ENCODE peak calls at places on chromosomes 5 and 9, in ten cellular contexts. T, W, U, L, G, C, S, D, Y and Z are unnamed samples.

GRCh38 chr9:75452512-75452911 is 364.2 kb downstream of the OSTF1 start:
- DNase-seq in L (no peak), U (no peak), W (no peak), S (no peak), Y (no peak), T (no peak), G (no peak), D (no peak), C (no peak), Z (no peak)

GRCh38 chr9:19114680-19115270 is 12.1 kb upstream of the HAUS6 start:
- DNase-seq in Y (no peak), G (no peak), C (no peak), D (no peak), W (no peak), T (no peak), S (no peak), L (no peak), U (no peak), Z (no peak)

GRCh38 chr5:53892236-53892635 is 331.8 kb downstream of the NDUFS4 start:
- DNase-seq in C (no peak), S (no peak), G (no peak), W (no peak), L (no peak), D (no peak), T (no peak), U (no peak), Y (no peak), Z (no peak)

GRCh38 chr5:150487199-150488061 is 20.5 kb upstream of the NDST1 start:
- DNase-seq in T (peak), G (no peak), Y (peak), U (no peak), C (peak), D (no peak), L (peak), W (peak), S (peak), Z (no peak)

GRCh38 chr5:142453801-142454381 is 129.1 kb upstream of the SPRY4 start:
- DNase-seq in T (no peak), C (no peak), L (no peak), Y (no peak), D (no peak), G (no peak), S (no peak), W (no peak), U (no peak), Z (no peak)

GRCh38 chr5:134149571-134150303 is 27.0 kb downstream of the SKP1 start:
- DNase-seq in C (no peak), T (no peak), Y (no peak), L (peak), W (no peak), G (no peak), U (no peak), D (no peak), S (peak), Z (no peak)

GRCh38 chr9:92295827-92296258 is 2.3 kb upstream of the IARS1 start:
- DNase-seq in D (no peak), S (no peak), Y (no peak), C (no peak), T (no peak), L (no peak), U (no peak), G (no peak), W (no peak), Z (no peak)

GRCh38 chr9:131773911-131774379 is 34.1 kb upstream of the RAPGEF1 start:
- DNase-seq in W (no peak), S (peak), G (no peak), C (peak), L (peak), U (no peak), D (no peak), T (peak), Y (peak), Z (peak)

GRCh38 chr9:96116275-96117051 is 185.5 kb downstream of the HSD17B3 start:
- DNase-seq in U (no peak), W (peak), G (no peak), L (peak), S (peak), T (peak), C (no peak), D (peak), Y (peak), Z (no peak)

GRCh38 chr5:91486638-91487037 is 103.5 kb upstream of the ARRDC3 start:
- DNase-seq in S (no peak), W (no peak), G (no peak), U (no peak), L (no peak), T (peak), C (no peak), Y (no peak), D (no peak), Z (no peak)

GRCh38 chr9:127721391-127721821 is 5.5 kb downstream of the TTC16 start:
- DNase-seq in W (no peak), Y (peak), L (no peak), S (no peak), G (no peak), U (no peak), D (no peak), T (peak), C (no peak), Z (no peak)

GRCh38 chr9:109880276-109881169 is 100.5 kb downstream of the PALM2AKAP2 start:
- DNase-seq in G (no peak), Y (no peak), U (no peak), W (peak), C (no peak), S (peak), D (no peak), L (no peak), T (peak), Z (no peak)

GRCh38 chr9:76419782-76420380 is 25.7 kb upstream of the RFK start:
- DNase-seq in Y (no peak), C (no peak), S (peak), T (peak), U (no peak), D (no peak), W (peak), L (no peak), G (no peak), Z (no peak)

GRCh38 chr5:4395752-4396151 is 744.4 kb upstream of the ADAMTS16 start:
- DNase-seq in U (no peak), L (no peak), G (no peak), T (no peak), C (no peak), W (no peak), D (no peak), S (no peak), Y (no peak), Z (no peak)

GRCh38 chr9:132163457-132163875 is 1.6 kb downstream of the NTNG2 start:
- DNase-seq in L (no peak), W (peak), D (no peak), S (no peak), T (no peak), U (no peak), G (no peak), Y (no peak), C (no peak), Z (no peak)

GRCh38 chr9:4077499-4078102 is 222.3 kb downstream of the GLIS3 start:
- DNase-seq in L (peak), U (peak), D (peak), Y (peak), T (peak), W (peak), G (peak), S (peak), C (peak), Z (peak)

GRCh38 chr5:61167382-61167781 is 5.1 kb upstream of the SMIM15 start:
- DNase-seq in S (no peak), D (no peak), Y (peak), C (no peak), G (no peak), T (peak), W (peak), U (no peak), L (peak), Z (no peak)

GRCh38 chr5:38249286-38249685 is 9.1 kb upstream of the EGFLAM start:
- DNase-seq in T (no peak), W (no peak), D (no peak), U (no peak), L (no peak), G (no peak), C (no peak), Y (no peak), S (no peak), Z (no peak)

GRCh38 chr5:91225848-91226686 is 157.1 kb downstream of the ARRDC3 start:
- DNase-seq in Y (peak), W (no peak), D (no peak), L (peak), C (no peak), G (no peak), U (no peak), S (peak), T (peak), Z (no peak)

GRCh38 chr5:154519375-154519774 is 41.3 kb upstream of the HAND1 start:
- DNase-seq in U (no peak), D (no peak), L (no peak), Y (no peak), T (peak), W (no peak), G (no peak), C (no peak), S (no peak), Z (no peak)

GRCh38 chr9:133090752-133091325 is 29.1 kb downstream of the CEL start:
- DNase-seq in S (no peak), Y (no peak), C (no peak), G (no peak), U (no peak), T (no peak), L (no peak), W (no peak), D (no peak), Z (no peak)

GRCh38 chr9:6645153-6646027 is at the start of gene GLDC:
- DNase-seq in T (peak), G (no peak), U (no peak), L (peak), D (no peak), Y (peak), C (peak), S (peak), W (peak), Z (peak)

GRCh38 chr5:90866915-90867715 is 308.5 kb downstream of the ADGRV1 start:
- DNase-seq in W (no peak), G (no peak), S (peak), D (no peak), T (peak), U (no peak), Y (no peak), C (no peak), L (no peak), Z (no peak)

GRCh38 chr5:17269201-17269600 is 51.8 kb downstream of the BASP1 start:
- DNase-seq in S (no peak), C (no peak), Y (no peak), L (no peak), G (no peak), T (no peak), W (no peak), D (no peak), U (no peak), Z (no peak)

GRCh38 chr5:141618030-141618803 is 583 bp downstream of the DIAPH1 start:
- DNase-seq in U (no peak), Y (peak), C (peak), W (peak), G (no peak), L (peak), D (no peak), T (peak), S (peak), Z (no peak)

GRCh38 chr5:55604611-55605067 is 69.9 kb upstream of the PLPP1 start:
- DNase-seq in U (peak), Y (no peak), L (no peak), G (no peak), W (no peak), S (no peak), D (peak), C (no peak), T (no peak), Z (no peak)

GRCh38 chr5:127029513-127030258 is 672 bp downstream of the MARCHF3 start:
- DNase-seq in G (peak), C (peak), W (peak), S (peak), L (peak), D (peak), Y (peak), T (peak), U (no peak), Z (peak)

GRCh38 chr9:16282216-16282615 is 588.3 kb downstream of the BNC2 start:
- DNase-seq in T (no peak), G (no peak), W (no peak), U (no peak), D (no peak), L (no peak), C (no peak), Y (no peak), S (no peak), Z (no peak)

GRCh38 chr5:108749130-108749861 is 1.6 kb downstream of the FER start:
- DNase-seq in U (no peak), D (peak), Y (no peak), C (no peak), G (peak), T (peak), S (no peak), L (no peak), W (peak), Z (no peak)

GRCh38 chr5:134227259-134227658 is 1.4 kb upstream of the PPP2CA start:
- DNase-seq in G (no peak), Y (peak), W (peak), S (peak), U (no peak), C (peak), D (peak), T (peak), L (no peak), Z (no peak)

GRCh38 chr9:5557606-5558587 is 47.6 kb downstream of the PDCD1LG2 start:
- DNase-seq in T (no peak), L (no peak), C (no peak), G (no peak), U (no peak), S (no peak), D (no peak), W (no peak), Y (peak), Z (no peak)

GRCh38 chr5:153658151-153658550 is 167.7 kb downstream of the GRIA1 start:
- DNase-seq in S (no peak), G (no peak), Y (no peak), C (no peak), D (no peak), U (no peak), W (no peak), T (no peak), L (no peak), Z (no peak)

GRCh38 chr5:96781031-96781733 is 26.6 kb downstream of the ERAP1 start:
- DNase-seq in D (no peak), W (no peak), S (no peak), U (no peak), L (no peak), C (no peak), T (peak), Y (no peak), G (no peak), Z (no peak)

GRCh38 chr9:124394167-124394566 is 21.1 kb downstream of the PSMB7 start:
- DNase-seq in D (no peak), G (no peak), Y (no peak), C (no peak), U (no peak), W (no peak), L (no peak), T (no peak), S (no peak), Z (no peak)

GRCh38 chr5:31434898-31435297 is 97.0 kb downstream of the DROSHA start:
- DNase-seq in U (no peak), C (no peak), L (no peak), G (no peak), D (no peak), W (no peak), T (no peak), Y (no peak), S (no peak), Z (no peak)

GRCh38 chr5:31433229-31433628 is 98.7 kb downstream of the DROSHA start:
- DNase-seq in D (no peak), C (no peak), L (no peak), U (no peak), Y (no peak), G (no peak), W (no peak), T (no peak), S (no peak), Z (no peak)

DNA sequence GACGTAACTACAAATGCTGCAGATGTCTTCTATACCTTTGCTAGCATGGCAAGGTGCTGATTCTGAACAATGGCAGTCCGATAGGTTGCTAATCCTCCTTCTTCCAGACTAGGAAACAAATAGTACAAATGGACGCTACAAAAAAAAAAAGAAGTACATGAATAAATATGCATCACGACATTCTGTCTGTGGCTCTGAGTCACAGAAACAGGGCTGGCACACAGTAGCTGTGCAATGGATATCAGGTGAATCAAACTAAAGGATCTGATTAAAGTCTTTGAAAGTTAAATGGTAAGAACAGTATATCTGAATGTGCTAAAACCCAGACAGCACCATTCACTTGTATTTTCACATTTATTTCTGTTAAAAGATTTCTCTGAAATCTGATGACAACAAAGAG is 96.2 kb downstream of the DROSHA start:
- DNase-seq in G (no peak), U (no peak), Y (no peak), T (no peak), W (no peak), S (no peak), C (no peak), D (no peak), L (no peak), Z (no peak)
- TF ChIP-seq EP300 in G (no peak), U (no peak), Y (no peak), T (no peak), W (no peak), S (no peak), C (no peak), D (no peak), L (no peak), Z (no peak)

DNA sequence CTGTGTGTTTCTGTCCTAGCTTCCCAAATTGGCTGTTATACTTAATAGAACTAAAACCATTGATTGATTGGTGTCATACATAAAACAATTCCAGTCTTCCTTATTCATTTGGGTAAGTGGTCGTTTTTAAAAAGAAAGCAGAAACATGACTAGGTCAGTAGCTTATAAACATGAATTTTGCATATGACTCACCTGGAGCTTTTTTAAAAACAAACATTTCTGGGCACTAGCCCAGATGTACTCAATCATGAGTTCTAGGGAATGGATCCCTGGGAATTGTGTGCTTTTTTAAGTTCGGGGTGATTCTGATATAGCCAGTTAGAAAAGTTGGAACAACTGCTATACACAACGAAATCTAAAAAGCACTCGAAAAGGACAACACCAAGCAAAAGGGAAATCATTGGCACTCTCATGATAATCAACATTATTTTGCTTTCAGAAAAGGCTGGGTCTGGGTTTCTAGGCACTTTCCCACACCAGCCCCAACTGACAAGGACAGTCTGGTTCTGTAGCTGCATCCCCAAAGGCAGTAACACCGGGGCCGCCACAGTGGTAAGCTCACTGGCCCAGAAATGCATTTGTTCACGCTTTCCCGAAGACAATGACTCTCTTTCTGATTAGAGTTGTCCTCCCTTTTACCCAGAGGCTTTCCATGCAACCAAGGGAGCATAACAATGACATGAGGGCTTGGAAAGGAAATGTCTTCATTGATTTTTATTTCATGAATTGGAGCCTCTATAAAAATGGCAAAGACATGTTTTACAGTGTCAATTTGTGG is 664.9 kb upstream of the WWC1 start:
- DNase-seq in D (no peak), G (no peak), C (no peak), S (no peak), Y (no peak), L (no peak), U (no peak), W (no peak), T (no peak), Z (no peak)
- H3K27ac ChIP-seq in D (no peak), G (no peak), C (no peak), S (no peak), Y (no peak), L (no peak), U (no peak), W (no peak), T (no peak), Z (no peak)

DNA sequence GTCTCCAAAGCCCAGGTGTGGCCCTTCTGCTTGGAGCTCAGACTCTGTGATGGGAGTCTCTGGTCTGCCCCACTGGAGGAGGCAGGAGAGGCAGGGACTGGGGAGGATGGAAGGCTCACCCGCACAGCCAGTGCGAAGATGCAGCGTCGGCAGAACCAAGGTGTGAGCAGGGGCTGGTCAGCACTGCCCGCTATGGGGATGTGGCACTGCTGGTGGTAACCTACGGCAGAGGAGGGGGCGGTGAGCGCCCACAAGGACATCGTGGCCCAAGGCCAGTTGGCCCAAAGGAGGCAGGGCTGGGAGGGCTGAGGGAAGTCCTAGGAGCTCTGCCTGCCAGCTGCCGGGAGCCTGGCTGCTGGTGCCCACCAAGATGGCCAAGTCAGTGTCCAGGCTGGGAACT is 7.3 kb downstream of the PHF19 start:
- DNase-seq in C (peak), D (no peak), Y (no peak), W (no peak), G (no peak), L (no peak), S (no peak), T (no peak), U (no peak), Z (no peak)
- H3K4me3 ChIP-seq in C (no peak), D (no peak), Y (no peak), W (no peak), G (peak), L (no peak), S (no peak), T (no peak), U (no peak), Z (no peak)

DNA sequence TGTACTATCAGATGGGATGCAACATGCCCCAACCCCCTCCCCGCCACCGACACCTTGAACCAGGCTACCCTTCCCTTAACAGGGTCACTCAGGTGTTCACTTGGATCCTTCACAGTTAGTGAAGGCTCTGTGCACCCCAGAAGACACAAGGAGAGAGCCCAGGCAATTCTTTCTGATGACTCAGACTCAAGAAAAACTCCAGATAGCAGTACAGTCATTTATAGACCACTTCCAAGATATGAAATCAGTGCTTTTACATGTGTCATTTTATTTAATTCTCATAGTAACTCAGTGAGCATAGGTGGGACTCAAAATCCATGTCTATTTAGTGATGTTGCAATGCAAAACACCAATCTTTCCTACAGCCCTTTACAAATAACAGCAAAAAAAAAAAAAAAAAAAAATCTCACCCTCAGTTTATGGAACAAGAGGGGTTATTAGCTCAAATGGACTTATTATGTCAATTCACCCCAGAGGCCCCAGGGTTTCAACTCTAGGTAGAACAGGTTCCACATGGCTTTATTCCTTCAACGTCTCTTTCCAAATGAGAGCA is 71.9 kb downstream of the FOXD1 start:
- DNase-seq in U (no peak), Y (no peak), D (no peak), T (no peak), G (no peak), S (no peak), C (no peak), L (no peak), W (no peak), Z (no peak)
- TF ChIP-seq EP300 in U (no peak), Y (no peak), D (no peak), T (no peak), G (no peak), S (no peak), C (no peak), L (no peak), W (peak), Z (no peak)